ENCODE peak calls at places on chromosomes 1 and 21, in five cellular contexts. One of them, this sample, is unnamed.
A peak's percentile ranks its signal among the peaks of the same experiment; 100 is the strongest.

GRCh38 chr1:169526998-169527397 is 41.3 kb upstream of the SLC19A2 start:
- DNase-seq in suprapubic skin: no peak
- DNase-seq in ovary: no peak
- DNase-seq in left ventricle myocardium inferior: no peak
- DNase-seq in right lobe of liver: no peak
- DNase-seq in this sample: no peak

GRCh38 chr1:167642501-167642826 is 12.4 kb downstream of the RCSD1 start:
- DNase-seq in left ventricle myocardium inferior: no peak
- DNase-seq in suprapubic skin: no peak
- DNase-seq in right lobe of liver: no peak
- DNase-seq in ovary: no peak
- DNase-seq in this sample: no peak

GRCh38 chr1:200095057-200095577 is 67.6 kb downstream of the NR5A2 start:
- DNase-seq in left ventricle myocardium inferior: no peak
- DNase-seq in right lobe of liver: no peak
- DNase-seq in suprapubic skin: no peak
- DNase-seq in ovary: no peak
- DNase-seq in this sample: no peak

GRCh38 chr1:228935855-228936727 is 200.8 kb downstream of the RHOU start:
- DNase-seq in suprapubic skin: no peak
- DNase-seq in left ventricle myocardium inferior: no peak
- DNase-seq in right lobe of liver: no peak
- DNase-seq in ovary: no peak
- DNase-seq in this sample: no peak

GRCh38 chr1:232622378-232622777 is 7.6 kb downstream of the SIPA1L2 start:
- DNase-seq in suprapubic skin: no peak
- DNase-seq in right lobe of liver: no peak
- DNase-seq in left ventricle myocardium inferior: no peak
- DNase-seq in ovary: no peak
- DNase-seq in this sample: no peak

GRCh38 chr1:151619489-151620093 is 7.7 kb downstream of the SNX27 start:
- DNase-seq in left ventricle myocardium inferior: no peak
- DNase-seq in ovary: no peak
- DNase-seq in right lobe of liver: no peak
- DNase-seq in suprapubic skin: no peak
- DNase-seq in this sample: peak; percentile 65

GRCh38 chr1:32215629-32216505 is 6.3 kb downstream of the TMEM234 start:
- DNase-seq in ovary: peak; percentile 70
- DNase-seq in suprapubic skin: no peak
- DNase-seq in right lobe of liver: peak; percentile 69
- DNase-seq in left ventricle myocardium inferior: peak; percentile 29
- DNase-seq in this sample: peak; percentile 56

GRCh38 chr21:15210235-15210678 is 145.5 kb upstream of the NRIP1 start:
- DNase-seq in left ventricle myocardium inferior: peak; percentile 51
- DNase-seq in right lobe of liver: peak; percentile 96
- DNase-seq in ovary: no peak
- DNase-seq in suprapubic skin: no peak
- DNase-seq in this sample: no peak

GRCh38 chr1:228860911-228861829 is 125.9 kb downstream of the RHOU start:
- DNase-seq in left ventricle myocardium inferior: no peak
- DNase-seq in ovary: no peak
- DNase-seq in right lobe of liver: peak; percentile 60
- DNase-seq in suprapubic skin: no peak
- DNase-seq in this sample: peak; percentile 74

GRCh38 chr1:187871177-187871576 is 1042.4 kb downstream of the PLA2G4A start:
- DNase-seq in suprapubic skin: no peak
- DNase-seq in left ventricle myocardium inferior: no peak
- DNase-seq in right lobe of liver: no peak
- DNase-seq in ovary: no peak
- DNase-seq in this sample: no peak

GRCh38 chr1:35047188-35047858 is 15.6 kb upstream of the ZMYM6 start:
- DNase-seq in left ventricle myocardium inferior: no peak
- DNase-seq in right lobe of liver: no peak
- DNase-seq in ovary: no peak
- DNase-seq in suprapubic skin: no peak
- DNase-seq in this sample: peak; percentile 92

GRCh38 chr1:93616996-93617669 is 64.5 kb downstream of the BCAR3 start:
- DNase-seq in suprapubic skin: no peak
- DNase-seq in right lobe of liver: peak; percentile 94
- DNase-seq in ovary: no peak
- DNase-seq in left ventricle myocardium inferior: peak; percentile 56
- DNase-seq in this sample: no peak

GRCh38 chr1:54754045-54754444 is 10.3 kb downstream of the PARS2 start:
- DNase-seq in left ventricle myocardium inferior: no peak
- DNase-seq in suprapubic skin: no peak
- DNase-seq in ovary: no peak
- DNase-seq in right lobe of liver: no peak
- DNase-seq in this sample: no peak

GRCh38 chr1:66330711-66331110 is 203.2 kb upstream of the SGIP1 start:
- DNase-seq in right lobe of liver: no peak
- DNase-seq in left ventricle myocardium inferior: no peak
- DNase-seq in ovary: no peak
- DNase-seq in suprapubic skin: no peak
- DNase-seq in this sample: peak; percentile 42

GRCh38 chr1:46742069-46742468 is 23.2 kb upstream of the EFCAB14 start:
- DNase-seq in right lobe of liver: no peak
- DNase-seq in left ventricle myocardium inferior: no peak
- DNase-seq in suprapubic skin: no peak
- DNase-seq in ovary: no peak
- DNase-seq in this sample: no peak

GRCh38 chr1:62589321-62589720 is 8.0 kb upstream of the ANGPTL3 start:
- DNase-seq in suprapubic skin: no peak
- DNase-seq in right lobe of liver: no peak
- DNase-seq in ovary: no peak
- DNase-seq in left ventricle myocardium inferior: no peak
- DNase-seq in this sample: peak; percentile 85

GRCh38 chr1:113871597-113872113 is at the start of gene PTPN22:
- DNase-seq in ovary: no peak
- DNase-seq in suprapubic skin: no peak
- DNase-seq in left ventricle myocardium inferior: no peak
- DNase-seq in right lobe of liver: no peak
- DNase-seq in this sample: peak; percentile 83

GRCh38 chr1:24351247-24351646 is 32.1 kb downstream of the GRHL3 start:
- DNase-seq in suprapubic skin: no peak
- DNase-seq in left ventricle myocardium inferior: no peak
- DNase-seq in ovary: no peak
- DNase-seq in right lobe of liver: no peak
- DNase-seq in this sample: no peak

GRCh38 chr21:44529503-44530125 is 10.4 kb downstream of the KRTAP10-1 start:
- DNase-seq in right lobe of liver: peak; percentile 37
- DNase-seq in left ventricle myocardium inferior: peak; percentile 6
- DNase-seq in ovary: no peak
- DNase-seq in suprapubic skin: peak; percentile 58
- DNase-seq in this sample: no peak

GRCh38 chr1:33057095-33057494 is 20.4 kb upstream of the AK2 start:
- DNase-seq in ovary: no peak
- DNase-seq in left ventricle myocardium inferior: no peak
- DNase-seq in right lobe of liver: no peak
- DNase-seq in suprapubic skin: no peak
- DNase-seq in this sample: no peak

GRCh38 chr1:30151119-30151518 is 572.3 kb downstream of the MATN1 start:
- DNase-seq in left ventricle myocardium inferior: no peak
- DNase-seq in suprapubic skin: no peak
- DNase-seq in right lobe of liver: no peak
- DNase-seq in ovary: no peak
- DNase-seq in this sample: no peak

GRCh38 chr1:8873506-8874229 is 4.8 kb downstream of the ENO1 start:
- DNase-seq in right lobe of liver: peak; percentile 69
- DNase-seq in ovary: peak; percentile 55
- DNase-seq in left ventricle myocardium inferior: peak; percentile 61
- DNase-seq in suprapubic skin: peak; percentile 86
- DNase-seq in this sample: peak; percentile 99

GRCh38 chr21:28884481-28884880 is 108.2 kb downstream of the LTN1 start:
- DNase-seq in suprapubic skin: no peak
- DNase-seq in left ventricle myocardium inferior: no peak
- DNase-seq in right lobe of liver: no peak
- DNase-seq in ovary: no peak
- DNase-seq in this sample: no peak

GRCh38 chr1:227869281-227869842 is 53.9 kb downstream of the PRSS38 start:
- DNase-seq in ovary: no peak
- DNase-seq in right lobe of liver: no peak
- DNase-seq in left ventricle myocardium inferior: no peak
- DNase-seq in suprapubic skin: no peak
- DNase-seq in this sample: no peak

GRCh38 chr1:245680395-245680794 is 525.6 kb downstream of the KIF26B start:
- DNase-seq in suprapubic skin: no peak
- DNase-seq in ovary: no peak
- DNase-seq in left ventricle myocardium inferior: no peak
- DNase-seq in right lobe of liver: no peak
- DNase-seq in this sample: no peak

GRCh38 chr1:171611306-171611705 is 10.7 kb upstream of the MYOCOS start:
- DNase-seq in suprapubic skin: no peak
- DNase-seq in right lobe of liver: no peak
- DNase-seq in ovary: no peak
- DNase-seq in left ventricle myocardium inferior: no peak
- DNase-seq in this sample: peak; percentile 32

GRCh38 chr1:57632401-57632800 is 208.5 kb upstream of the DAB1 start:
- DNase-seq in ovary: no peak
- DNase-seq in left ventricle myocardium inferior: no peak
- DNase-seq in right lobe of liver: no peak
- DNase-seq in suprapubic skin: no peak
- DNase-seq in this sample: no peak

GRCh38 chr1:77218477-77219165 is 609 bp downstream of the PIGK start:
- DNase-seq in suprapubic skin: no peak
- DNase-seq in left ventricle myocardium inferior: no peak
- DNase-seq in ovary: no peak
- DNase-seq in right lobe of liver: no peak
- DNase-seq in this sample: no peak

GRCh38 chr1:192807221-192807967 is 1.4 kb upstream of the RGS2 start:
- DNase-seq in ovary: no peak
- DNase-seq in right lobe of liver: no peak
- DNase-seq in suprapubic skin: no peak
- DNase-seq in left ventricle myocardium inferior: no peak
- DNase-seq in this sample: peak; percentile 55

GRCh38 chr1:212892108-212892507 is 34.0 kb downstream of the FLVCR1 start:
- DNase-seq in ovary: no peak
- DNase-seq in left ventricle myocardium inferior: no peak
- DNase-seq in right lobe of liver: no peak
- DNase-seq in suprapubic skin: no peak
- DNase-seq in this sample: no peak

GRCh38 chr1:28173151-28173979 is 3.1 kb downstream of the PTAFR start:
- DNase-seq in right lobe of liver: no peak
- DNase-seq in ovary: no peak
- DNase-seq in suprapubic skin: no peak
- DNase-seq in left ventricle myocardium inferior: no peak
- DNase-seq in this sample: no peak

GRCh38 chr1:147669475-147670318 is 627 bp downstream of the ACP6 start:
- DNase-seq in left ventricle myocardium inferior: peak; percentile 26
- DNase-seq in right lobe of liver: peak; percentile 78
- DNase-seq in suprapubic skin: no peak
- DNase-seq in ovary: peak; percentile 65
- DNase-seq in this sample: peak; percentile 50

GRCh38 chr1:32289256-32289655 is 2.6 kb upstream of the HDAC1 start:
- DNase-seq in suprapubic skin: no peak
- DNase-seq in ovary: no peak
- DNase-seq in left ventricle myocardium inferior: no peak
- DNase-seq in right lobe of liver: no peak
- DNase-seq in this sample: no peak

GRCh38 chr1:115114308-115114707 is 25.0 kb upstream of the TSPAN2 start:
- DNase-seq in left ventricle myocardium inferior: no peak
- DNase-seq in right lobe of liver: no peak
- DNase-seq in ovary: no peak
- DNase-seq in suprapubic skin: no peak
- DNase-seq in this sample: peak; percentile 35

GRCh38 chr1:6443339-6444115 is 19.0 kb downstream of the ESPN start:
- DNase-seq in right lobe of liver: peak; percentile 40
- DNase-seq in suprapubic skin: no peak
- DNase-seq in ovary: no peak
- DNase-seq in left ventricle myocardium inferior: no peak
- DNase-seq in this sample: no peak

GRCh38 chr1:235599536-235599935 is 50.0 kb downstream of the GNG4 start:
- DNase-seq in ovary: no peak
- DNase-seq in left ventricle myocardium inferior: no peak
- DNase-seq in suprapubic skin: no peak
- DNase-seq in right lobe of liver: no peak
- DNase-seq in this sample: no peak

GRCh38 chr1:235597867-235598553 is 51.6 kb downstream of the GNG4 start:
- DNase-seq in right lobe of liver: no peak
- DNase-seq in suprapubic skin: no peak
- DNase-seq in ovary: no peak
- DNase-seq in left ventricle myocardium inferior: no peak
- DNase-seq in this sample: peak; percentile 33

DNA sequence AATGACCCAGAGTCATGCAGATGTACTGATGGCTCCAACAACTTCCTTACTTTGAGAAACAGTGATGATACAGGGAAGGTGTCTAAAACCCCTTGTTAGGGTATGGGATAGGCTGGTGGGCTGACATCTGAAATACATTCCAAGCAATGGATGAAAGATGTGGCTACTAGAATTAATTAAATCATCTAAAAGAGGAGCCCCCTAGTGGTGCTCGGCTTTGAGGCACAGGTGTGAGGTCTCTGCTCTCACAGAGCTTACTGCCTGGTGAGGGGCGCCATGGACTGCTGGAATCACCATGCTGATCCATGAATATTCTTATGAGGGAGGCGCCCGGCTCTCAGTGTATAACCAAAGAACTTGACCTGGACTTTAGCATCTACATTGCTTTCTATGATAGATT is 48.5 kb downstream of the GNG4 start:
- DNase-seq in ovary: no peak
- DNase-seq in right lobe of liver: no peak
- DNase-seq in left ventricle myocardium inferior: no peak
- DNase-seq in suprapubic skin: no peak
- DNase-seq in this sample: no peak
- TF ChIP-seq CTCF in ovary: no peak
- TF ChIP-seq CTCF in right lobe of liver: peak; percentile 38
- TF ChIP-seq CTCF in left ventricle myocardium inferior: peak; percentile 33
- TF ChIP-seq CTCF in suprapubic skin: no peak
- TF ChIP-seq CTCF in this sample: peak; percentile 49

DNA sequence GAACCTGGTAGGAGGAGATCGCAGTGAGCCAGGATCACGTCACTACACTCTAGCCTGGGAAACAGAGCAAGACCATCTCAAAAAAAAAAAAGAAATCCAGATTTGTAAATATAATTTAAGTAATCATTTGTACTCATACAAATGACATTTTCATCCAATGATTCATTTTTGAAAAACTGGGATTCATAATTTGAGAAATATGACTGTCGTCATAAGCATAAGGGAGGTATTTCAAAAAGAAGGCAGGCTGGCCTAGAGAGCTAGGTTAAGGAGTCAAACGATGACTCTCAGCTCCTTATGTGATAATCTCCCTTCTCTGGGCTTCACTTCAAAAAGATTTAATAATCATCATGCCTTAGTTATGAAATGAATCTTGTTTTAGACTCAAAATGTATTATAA is 2.3 kb downstream of the GART start:
- DNase-seq in ovary: no peak
- DNase-seq in right lobe of liver: no peak
- DNase-seq in left ventricle myocardium inferior: no peak
- DNase-seq in suprapubic skin: no peak
- DNase-seq in this sample: no peak
- H3K4me3 ChIP-seq in ovary: no peak overlapping the region
- H3K4me3 ChIP-seq in right lobe of liver: no peak overlapping the region
- H3K4me3 ChIP-seq in left ventricle myocardium inferior: no peak overlapping the region
- H3K4me3 ChIP-seq in suprapubic skin: no peak overlapping the region
- H3K4me3 ChIP-seq in this sample: no peak overlapping the region

GRCh38 chr1:234730542-234731370 is 120.8 kb upstream of the IRF2BP2 start:
- DNase-seq in ovary: peak; percentile 10
- DNase-seq in left ventricle myocardium inferior: no peak
- DNase-seq in suprapubic skin: no peak
- DNase-seq in right lobe of liver: no peak
- DNase-seq in this sample: no peak
- TF ChIP-seq CTCF in ovary: no peak
- TF ChIP-seq CTCF in left ventricle myocardium inferior: no peak
- TF ChIP-seq CTCF in suprapubic skin: no peak
- TF ChIP-seq CTCF in right lobe of liver: no peak
- TF ChIP-seq CTCF in this sample: no peak

GRCh38 chr1:22364326-22364650 is 87.4 kb upstream of the ZBTB40 start:
- DNase-seq in right lobe of liver: no peak
- DNase-seq in left ventricle myocardium inferior: no peak
- DNase-seq in ovary: no peak
- DNase-seq in suprapubic skin: no peak
- DNase-seq in this sample: no peak
- H3K4me3 ChIP-seq in right lobe of liver: no peak overlapping the region
- H3K4me3 ChIP-seq in left ventricle myocardium inferior: no peak overlapping the region
- H3K4me3 ChIP-seq in ovary: no peak overlapping the region
- H3K4me3 ChIP-seq in suprapubic skin: no peak overlapping the region
- H3K4me3 ChIP-seq in this sample: no peak overlapping the region

This sample was measured in astrocyte of the spinal cord.